ENCODE peak calls at places on chromosome 14, in ten cellular contexts. D, G, L, S, T, H, I, U, Z and C are unnamed samples.

GRCh38 chr14:89214221-89214965 is 202.6 kb downstream of the FOXN3 start:
- DNase-seq in S (peak; percentile 71), Z (no peak), L (peak; percentile 73), D (peak; percentile 63), G (no peak), H (peak; percentile 76), I (peak; percentile 73), U (peak; percentile 87), T (peak; percentile 95), C (no peak)

GRCh38 chr14:80784824-80785223 is 156.7 kb downstream of the CEP128 start:
- DNase-seq in S (no peak), T (no peak), U (no peak), H (no peak), I (no peak), Z (no peak), G (peak; percentile 13), L (no peak), D (no peak), C (no peak)

GRCh38 chr14:55446127-55446736 is 5.8 kb upstream of the TBPL2 start:
- DNase-seq in H (no peak), T (no peak), S (no peak), I (peak; percentile 62), U (peak; percentile 70), L (no peak), Z (peak; percentile 34), G (peak; percentile 78), D (no peak), C (peak; percentile 3)

GRCh38 chr14:31395119-31395518 is 25.2 kb downstream of the HEATR5A start:
- DNase-seq in Z (no peak), S (no peak), D (no peak), I (no peak), T (no peak), U (no peak), G (no peak), L (no peak), H (no peak), C (no peak)

GRCh38 chr14:65840118-65840751 is 427.7 kb downstream of the FUT8 start:
- DNase-seq in T (no peak), U (no peak), G (no peak), Z (no peak), I (no peak), H (no peak), S (no peak), L (no peak), D (no peak), C (no peak)

GRCh38 chr14:76763362-76764041 is 2.2 kb downstream of the VASH1 start:
- DNase-seq in L (no peak), S (no peak), Z (no peak), I (no peak), H (no peak), T (no peak), D (no peak), G (no peak), U (peak; percentile 53), C (no peak)

GRCh38 chr14:88613552-88614010 is 50.7 kb downstream of the ZC3H14 start:
- DNase-seq in I (no peak), H (no peak), T (peak; percentile 53), G (no peak), Z (no peak), D (no peak), L (no peak), U (no peak), S (no peak), C (no peak)

GRCh38 chr14:97178781-97179180 is 381.6 kb downstream of the VRK1 start:
- DNase-seq in S (no peak), G (no peak), H (no peak), L (no peak), Z (no peak), I (no peak), D (no peak), T (no peak), U (no peak), C (no peak)

GRCh38 chr14:101408077-101408831 is 153.0 kb upstream of the DIO3 start:
- DNase-seq in G (peak; percentile 21), I (no peak), D (no peak), L (no peak), T (no peak), S (no peak), H (no peak), U (no peak), Z (no peak), C (no peak)

GRCh38 chr14:77603654-77604270 is 12.7 kb downstream of the SPTLC2 start:
- DNase-seq in L (peak; percentile 22), D (no peak), U (no peak), T (no peak), Z (no peak), H (no peak), G (peak; percentile 39), S (peak; percentile 56), I (peak; percentile 23), C (no peak)

GRCh38 chr14:32657081-32657480 is 281.6 kb upstream of the NPAS3 start:
- DNase-seq in G (peak; percentile 46), U (peak; percentile 63), L (no peak), S (no peak), T (no peak), I (peak; percentile 15), D (no peak), H (no peak), Z (no peak), C (no peak)

GRCh38 chr14:100619382-100620305 is 32.4 kb upstream of the BEGAIN start:
- DNase-seq in S (no peak), U (no peak), I (no peak), T (peak; percentile 28), H (peak; percentile 49), Z (no peak), L (no peak), D (no peak), G (no peak), C (no peak)

GRCh38 chr14:29895591-29896043 is 32.0 kb downstream of the PRKD1 start:
- DNase-seq in S (no peak), L (no peak), U (no peak), G (no peak), Z (no peak), H (no peak), T (no peak), I (no peak), D (no peak), C (no peak)

GRCh38 chr14:32006267-32007110 is 70.6 kb upstream of the ARHGAP5 start:
- DNase-seq in H (no peak), G (no peak), T (no peak), D (no peak), Z (no peak), S (no peak), I (no peak), U (no peak), L (no peak), C (no peak)

GRCh38 chr14:94125659-94126418 is 3.6 kb downstream of the IFI27L2 start:
- DNase-seq in G (peak; percentile 3), L (no peak), I (no peak), S (no peak), H (no peak), Z (no peak), U (peak; percentile 36), D (no peak), T (no peak), C (no peak)

GRCh38 chr14:93880025-93880820 is 46.9 kb upstream of the FAM181A start:
- DNase-seq in D (no peak), T (no peak), G (no peak), I (no peak), S (no peak), Z (no peak), H (no peak), U (no peak), L (no peak), C (no peak)

GRCh38 chr14:50677527-50678063 is 9.5 kb upstream of the SAV1 start:
- DNase-seq in T (no peak), S (no peak), H (no peak), D (no peak), L (no peak), G (no peak), Z (no peak), U (no peak), I (no peak), C (no peak)

GRCh38 chr14:105602243-105602750 is 75.9 kb downstream of the TMEM121 start:
- DNase-seq in T (peak; percentile 39), I (no peak), U (no peak), D (no peak), L (no peak), Z (no peak), S (no peak), H (peak; percentile 40), G (no peak), C (no peak)

GRCh38 chr14:105602799-105603763 is 76.7 kb downstream of the TMEM121 start:
- DNase-seq in S (no peak), G (no peak), D (no peak), L (no peak), T (peak; percentile 72), U (peak; percentile 52), I (no peak), H (peak; percentile 44), Z (no peak), C (no peak)

GRCh38 chr14:105601360-105602242 is 75.2 kb downstream of the TMEM121 start:
- DNase-seq in I (no peak), T (no peak), D (no peak), S (no peak), U (no peak), G (no peak), Z (no peak), L (no peak), H (no peak), C (no peak)

GRCh38 chr14:105605501-105606304 is 79.3 kb downstream of the TMEM121 start:
- DNase-seq in I (no peak), G (no peak), T (no peak), S (peak; percentile 28), D (no peak), U (peak; percentile 30), Z (no peak), H (no peak), L (peak; percentile 7), C (no peak)

GRCh38 chr14:105600939-105601359 is 74.6 kb downstream of the TMEM121 start:
- DNase-seq in Z (no peak), U (no peak), S (no peak), L (no peak), T (no peak), H (peak; percentile 38), I (no peak), G (no peak), D (no peak), C (no peak)
- H3K9me3 ChIP-seq in Z (no peaks in the 10 kb centered on the region), U (no peaks in the 10 kb centered on the region), S (no peaks in the 10 kb centered on the region), L (no peaks in the 10 kb centered on the region), T (no peaks in the 10 kb centered on the region), H (no peaks in the 10 kb centered on the region), I (no peaks in the 10 kb centered on the region), G (no peaks in the 10 kb centered on the region), D (no peaks in the 10 kb centered on the region), C (no peaks in the 10 kb centered on the region)

GRCh38 chr14:52005625-52006024 is 16.3 kb downstream of the RTRAF start:
- DNase-seq in Z (no peak), L (no peak), T (no peak), S (no peak), D (no peak), H (no peak), I (no peak), U (no peak), G (no peak), C (no peak)
- H3K27me3 ChIP-seq in Z (no peaks in the 10 kb centered on the region), L (no peaks in the 10 kb centered on the region), T (no peaks in the 10 kb centered on the region), S (no peaks in the 10 kb centered on the region), D (no peaks in the 10 kb centered on the region), H (no peaks in the 10 kb centered on the region), I (no peaks in the 10 kb centered on the region), U (no peaks in the 10 kb centered on the region), G (no peaks in the 10 kb centered on the region), C (no peaks in the 10 kb centered on the region)

GRCh38 chr14:41783403-41783802 is 176.7 kb downstream of the LRFN5 start:
- DNase-seq in D (no peak), U (no peak), L (no peak), I (no peak), S (no peak), G (no peak), Z (no peak), H (no peak), T (no peak), C (no peak)
- H3K9me3 ChIP-seq in D (no peaks in the 10 kb centered on the region), U (no peaks in the 10 kb centered on the region), L (no peaks in the 10 kb centered on the region), I (no peaks in the 10 kb centered on the region), S (no peaks in the 10 kb centered on the region), G (no peaks in the 10 kb centered on the region), Z (no peaks in the 10 kb centered on the region), H (no peaks in the 10 kb centered on the region), T (no peaks in the 10 kb centered on the region), C (no peaks in the 10 kb centered on the region)

GRCh38 chr14:99268776-99269510 is 3.1 kb downstream of the BCL11B start:
- DNase-seq in U (no peak), S (no peak), G (no peak), L (no peak), I (no peak), T (no peak), D (no peak), Z (peak; percentile 51), H (no peak), C (peak; percentile 64)
- H3K27me3 ChIP-seq in U (peaks cover 30% of the 10 kb centered on the region), S (peaks cover 32% of the 10 kb centered on the region), G (peaks cover 99% of the 10 kb centered on the region), L (peaks cover 100% of the 10 kb centered on the region), I (peaks cover 45% of the 10 kb centered on the region), T (peaks cover 7% of the 10 kb centered on the region), D (peaks cover 99% of the 10 kb centered on the region), Z (no peaks in the 10 kb centered on the region), H (peaks cover 3% of the 10 kb centered on the region), C (no peaks in the 10 kb centered on the region)